ENCODE peak calls at places on chromosome 7, in five cellular contexts. J, Y, M, X and N are unnamed samples.

GRCh38 chr7:14385074-14385473 is 395.6 kb upstream of the ETV1 start:
- DNase-seq in M (peak; percentile 34), J (no peak), Y (no peak), X (no peak), N (no peak)

GRCh38 chr7:78020131-78020873 is 221.7 kb downstream of the PHTF2 start:
- DNase-seq in M (peak; percentile 91), J (peak; percentile 90), X (peak; percentile 76), Y (no peak), N (peak; percentile 89)

GRCh38 chr7:7271094-7271874 is 88.9 kb downstream of the C1GALT1 start:
- DNase-seq in X (peak; percentile 3), M (no peak), J (no peak), Y (no peak), N (no peak)

GRCh38 chr7:84524714-84525694 is 330.4 kb upstream of the SEMA3A start:
- DNase-seq in M (peak; percentile 88), X (no peak), J (peak; percentile 73), Y (no peak), N (peak; percentile 87)

GRCh38 chr7:148045521-148045920 is 545.0 kb upstream of the C7orf33 start:
- DNase-seq in X (no peak), Y (no peak), J (no peak), M (no peak), N (no peak)

GRCh38 chr7:21902240-21902639 is 43.5 kb downstream of the CDCA7L start:
- DNase-seq in M (peak; percentile 54), Y (no peak), J (peak; percentile 37), X (no peak), N (peak; percentile 63)

GRCh38 chr7:151590071-151590800 is 70.5 kb upstream of the RHEB start:
- DNase-seq in X (no peak), J (no peak), M (no peak), Y (no peak), N (no peak)

GRCh38 chr7:38542156-38542555 is 89.0 kb downstream of the AMPH start:
- DNase-seq in X (no peak), Y (no peak), M (peak; percentile 72), J (no peak), N (no peak)

GRCh38 chr7:98879989-98880337 is 1.6 kb downstream of the TRRAP start:
- DNase-seq in M (no peak), J (no peak), X (no peak), Y (no peak), N (no peak)

GRCh38 chr7:901388-902154 is 25.2 kb downstream of the GET4 start:
- DNase-seq in M (peak; percentile 82), X (peak; percentile 96), J (peak; percentile 90), Y (peak; percentile 50), N (peak; percentile 94)
- H3K4me3 ChIP-seq in M (no peak overlapping the region), X (no peak overlapping the region), J (no peak overlapping the region), Y (no peak overlapping the region), N (no peak overlapping the region)

GRCh38 chr7:116591202-116592040 is 66.6 kb downstream of the CAV1 start:
- DNase-seq in Y (no peak), M (peak; percentile 52), J (peak; percentile 36), X (no peak), N (no peak)
- TF ChIP-seq CTCF in Y (peak; percentile 76), M (peak; percentile 64), J (peak; percentile 57), X (peak; percentile 64), N (peak; percentile 36)

DNA sequence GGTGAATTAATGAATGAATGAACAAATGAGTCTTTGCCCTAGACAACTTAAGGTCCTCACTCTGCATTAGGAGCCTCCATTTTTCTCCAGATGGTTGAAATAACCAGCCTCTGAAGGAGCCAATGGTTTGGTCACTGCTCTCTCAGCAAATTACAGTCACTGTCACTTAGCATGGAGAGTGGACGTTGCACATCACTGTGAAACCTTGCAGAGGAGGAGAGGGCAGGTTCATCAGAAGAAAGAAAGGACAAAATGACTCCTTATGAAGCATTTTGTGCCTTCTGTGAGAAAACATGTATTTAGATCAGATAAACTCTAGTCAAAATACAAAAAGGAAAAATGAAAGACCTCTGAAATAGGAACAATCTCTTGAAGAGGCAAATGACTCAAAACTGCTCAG is 6.6 kb upstream of the ATP6V0A4 start:
- DNase-seq in X (no peak), J (no peak), M (no peak), Y (no peak), N (no peak)
- H3K4me3 ChIP-seq in X (no peak overlapping the region), J (no peak overlapping the region), M (no peak overlapping the region), Y (no peak overlapping the region), N (no peak overlapping the region)

DNA sequence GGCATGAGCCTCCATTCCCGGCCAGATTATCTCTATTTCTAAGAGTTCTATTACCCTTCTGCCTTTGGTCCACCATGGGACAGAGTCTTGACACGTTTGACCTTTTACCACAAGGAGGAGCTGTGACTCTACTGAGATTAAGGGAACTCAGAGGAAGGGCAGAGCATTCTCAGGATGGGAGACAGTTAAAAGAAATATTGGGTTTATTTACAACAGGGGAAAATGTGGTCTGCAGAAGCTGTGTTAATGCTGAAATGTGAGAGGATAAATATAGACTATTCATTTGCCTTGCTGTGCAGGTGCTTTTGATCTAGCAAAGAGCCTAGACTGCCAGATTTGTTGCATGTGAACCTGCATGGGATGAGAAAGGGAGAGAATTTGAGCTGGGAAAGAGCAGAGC is 45.8 kb upstream of the PRSS58 start:
- DNase-seq in Y (no peak), X (peak; percentile 75), M (no peak), J (no peak), N (peak; percentile 20)
- TF ChIP-seq CTCF in Y (peak; percentile 41), X (peak; percentile 72), M (peak; percentile 3), J (no peak), N (no peak)

DNA sequence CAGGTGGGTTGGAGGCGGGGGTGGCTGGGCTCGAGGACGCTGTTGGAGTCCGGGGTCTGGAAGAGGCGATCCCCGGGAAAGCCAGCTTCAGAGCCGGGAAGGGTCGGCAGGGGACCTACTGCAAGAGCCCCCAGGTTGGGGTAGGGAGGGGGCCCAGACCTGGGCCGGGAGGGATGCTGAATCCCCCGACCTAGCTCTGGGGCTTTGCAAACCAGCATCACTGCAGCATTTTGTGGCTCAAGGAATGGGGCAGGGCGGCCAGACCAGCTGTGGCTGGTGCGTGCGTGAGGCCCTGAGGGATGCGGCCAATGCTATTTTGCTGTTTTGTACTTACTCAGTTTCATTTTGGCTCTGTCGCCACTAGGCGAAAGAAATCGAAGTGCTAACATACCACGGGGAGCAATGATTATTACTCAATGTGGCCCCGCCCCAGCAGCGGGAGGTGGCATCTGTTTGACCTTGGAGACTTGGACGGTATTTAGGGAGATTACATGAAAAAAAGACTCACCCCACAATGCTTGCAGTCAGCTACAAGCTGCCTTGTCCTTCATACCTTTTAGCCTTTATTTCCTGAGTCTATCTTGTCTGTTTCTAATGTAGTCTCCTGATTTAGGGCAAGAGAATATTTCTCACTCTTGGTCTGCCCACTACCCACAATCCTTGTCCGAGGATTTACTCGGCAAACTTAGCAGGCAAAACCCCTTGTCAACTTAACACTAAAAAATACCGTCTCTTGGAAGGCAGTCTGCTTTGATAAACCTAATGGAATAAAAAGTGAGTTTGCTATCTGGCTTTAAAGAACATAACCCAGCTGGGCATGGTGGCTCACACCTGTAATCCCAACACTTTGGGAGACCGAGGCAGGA is 16.2 kb downstream of the HSPB1 start:
- DNase-seq in J (peak; percentile 88), X (peak; percentile 78), Y (no peak), M (peak; percentile 89), N (peak; percentile 92)
- H3K4me3 ChIP-seq in J (peak overlapping the region; percentile 50), X (peak overlapping the region; percentile 56), Y (peak overlapping the region; percentile 81), M (peak overlapping the region; percentile 62), N (peak overlapping the region; percentile 82)

DNA sequence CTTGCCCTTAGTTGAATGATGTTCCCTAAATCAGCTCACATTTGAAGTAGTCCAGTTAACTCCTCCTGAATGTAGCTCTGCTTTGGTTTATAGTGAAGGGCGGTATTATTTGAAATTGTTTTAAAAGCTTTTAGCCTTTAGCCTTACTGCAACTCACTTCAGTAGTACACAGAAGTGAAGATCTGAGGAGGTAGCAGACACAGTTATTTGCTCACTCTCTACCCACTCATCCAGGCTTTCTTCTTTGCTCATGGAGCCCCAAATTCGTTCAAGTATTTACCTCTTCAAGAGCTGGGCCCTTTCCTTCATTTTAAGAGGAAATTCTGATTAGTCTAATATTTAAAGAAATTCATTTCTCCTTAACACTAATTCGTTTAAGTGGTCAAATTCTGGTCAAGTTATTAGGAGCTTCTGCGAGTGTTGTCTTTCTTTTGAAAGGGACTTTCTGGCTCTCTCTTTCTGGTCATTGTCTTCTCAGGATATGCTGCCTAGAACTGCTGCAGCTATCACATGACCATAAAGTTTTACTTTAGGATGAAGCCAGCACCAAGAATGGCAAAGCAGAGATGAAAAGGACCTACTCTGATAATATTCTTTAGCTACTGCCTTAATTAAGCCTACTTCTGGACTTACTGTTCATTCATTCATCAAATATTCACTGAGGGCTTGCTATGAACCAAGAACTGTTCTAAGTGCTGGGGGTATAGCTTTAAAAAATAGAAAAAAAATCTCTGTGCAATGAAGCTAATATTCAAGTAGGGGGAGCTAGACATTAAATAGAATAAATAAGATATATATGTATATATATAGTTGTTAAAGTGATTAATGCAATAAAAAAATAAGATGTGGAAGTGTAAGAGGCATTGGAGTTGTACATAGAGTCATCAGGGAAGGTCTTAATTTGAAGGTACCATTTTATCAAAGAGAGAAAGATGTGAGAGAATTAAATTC is 180.9 kb upstream of the AGR3 start:
- DNase-seq in X (no peak), M (peak; percentile 25), J (peak; percentile 30), Y (no peak), N (peak; percentile 41)
- TF ChIP-seq CTCF in X (peak; percentile 10), M (peak; percentile 40), J (peak; percentile 33), Y (no peak), N (peak; percentile 21)

DNA sequence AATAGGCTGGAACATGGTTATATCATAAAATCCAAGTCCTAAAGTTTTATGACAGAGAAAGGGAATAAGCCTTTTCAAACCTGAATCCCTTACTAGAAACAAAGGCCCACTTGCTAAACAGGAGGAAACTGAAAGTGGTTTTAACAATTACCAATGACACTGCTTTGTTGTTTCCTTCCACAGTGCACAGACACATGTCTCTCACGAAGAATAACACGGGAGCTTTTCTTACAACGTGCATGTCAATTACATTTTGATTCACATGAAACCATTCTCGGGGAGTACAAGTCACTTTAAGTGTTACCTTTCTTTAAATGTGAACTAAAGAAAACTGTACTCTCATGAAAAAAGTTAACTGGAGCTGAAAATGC is 1.4 kb downstream of the MRPS33 start:
- DNase-seq in M (no peak), X (no peak), J (no peak), Y (no peak), N (no peak)
- H3K4me3 ChIP-seq in M (no peak overlapping the region), X (peak overlapping the region; percentile 72), J (no peak overlapping the region), Y (peak overlapping the region; percentile 70), N (no peak overlapping the region)

GRCh38 chr7:101772508-101773306 is 44.7 kb upstream of the CUX1 start:
- DNase-seq in X (no peak), Y (no peak), M (no peak), J (no peak), N (no peak)
- TF ChIP-seq CTCF in X (no peak), Y (no peak), M (no peak), J (no peak), N (no peak)